ENCODE peak calls at places on chromosomes 13 and 19, in seven cellular contexts. N is CD8-positive, alpha-beta memory T cell; H is left lung; E is thyroid gland; S is transverse colon; V is Karpas-422; X is A673. A is an unnamed sample. For H3K36me3 and H3K4me1, the result is how much of the 10 kb centered on the place peaks cover.

GRCh38 chr19:49145485-49146407 is 9.4 kb downstream of the HRC start:
- DNase-seq in N (peak), H (peak), E (peak), S (peak), V (peak), X (peak), A (peak)

GRCh38 chr13:101767096-101767495 is 314.6 kb downstream of the ITGBL1 start:
- DNase-seq in N (no peak), H (no peak), E (no peak), S (no peak), V (no peak), X (no peak), A (no peak)

GRCh38 chr13:21675095-21676007 is 4.5 kb downstream of the FGF9 start:
- DNase-seq in N (peak), H (peak), E (peak), S (peak), V (peak), X (peak), A (peak)

GRCh38 chr13:63190219-63190618 is 1774.6 kb upstream of the PCDH20 start:
- DNase-seq in N (no peak), H (no peak), E (no peak), S (no peak), V (no peak), X (no peak), A (no peak)

GRCh38 chr19:33156354-33156753 is 24.4 kb downstream of the WDR88 start:
- DNase-seq in N (no peak), H (no peak), E (no peak), S (no peak), V (no peak), X (no peak), A (no peak)

GRCh38 chr13:44899967-44900366 is 89.3 kb downstream of the NUFIP1 start:
- DNase-seq in N (no peak), H (no peak), E (no peak), S (no peak), V (no peak), X (peak), A (no peak)

GRCh38 chr13:44342741-44343140 is 30.9 kb upstream of the SERP2 start:
- DNase-seq in N (no peak), H (no peak), E (no peak), S (no peak), V (no peak), X (no peak), A (no peak)

GRCh38 chr19:6020166-6020967 is 42.4 kb upstream of the RANBP3 start:
- DNase-seq in N (no peak), H (peak), E (no peak), S (no peak), V (no peak), X (no peak), A (no peak)

GRCh38 chr13:38398810-38399493 is 49.3 kb downstream of the UFM1 start:
- DNase-seq in N (no peak), H (no peak), E (no peak), S (no peak), V (no peak), X (peak), A (no peak)

GRCh38 chr13:49996951-49997895 is at the start of gene TRIM13:
- DNase-seq in N (peak), H (peak), E (peak), S (peak), V (peak), X (peak), A (peak)

GRCh38 chr13:46154136-46154854 is 27.7 kb downstream of the LCP1 start:
- DNase-seq in N (no peak), H (no peak), E (no peak), S (no peak), V (no peak), X (no peak), A (no peak)
- H3K36me3 ChIP-seq in N (half or more), H (under half), E (under half), S (under half), V (half or more), X (under half), A (half or more)

DNA sequence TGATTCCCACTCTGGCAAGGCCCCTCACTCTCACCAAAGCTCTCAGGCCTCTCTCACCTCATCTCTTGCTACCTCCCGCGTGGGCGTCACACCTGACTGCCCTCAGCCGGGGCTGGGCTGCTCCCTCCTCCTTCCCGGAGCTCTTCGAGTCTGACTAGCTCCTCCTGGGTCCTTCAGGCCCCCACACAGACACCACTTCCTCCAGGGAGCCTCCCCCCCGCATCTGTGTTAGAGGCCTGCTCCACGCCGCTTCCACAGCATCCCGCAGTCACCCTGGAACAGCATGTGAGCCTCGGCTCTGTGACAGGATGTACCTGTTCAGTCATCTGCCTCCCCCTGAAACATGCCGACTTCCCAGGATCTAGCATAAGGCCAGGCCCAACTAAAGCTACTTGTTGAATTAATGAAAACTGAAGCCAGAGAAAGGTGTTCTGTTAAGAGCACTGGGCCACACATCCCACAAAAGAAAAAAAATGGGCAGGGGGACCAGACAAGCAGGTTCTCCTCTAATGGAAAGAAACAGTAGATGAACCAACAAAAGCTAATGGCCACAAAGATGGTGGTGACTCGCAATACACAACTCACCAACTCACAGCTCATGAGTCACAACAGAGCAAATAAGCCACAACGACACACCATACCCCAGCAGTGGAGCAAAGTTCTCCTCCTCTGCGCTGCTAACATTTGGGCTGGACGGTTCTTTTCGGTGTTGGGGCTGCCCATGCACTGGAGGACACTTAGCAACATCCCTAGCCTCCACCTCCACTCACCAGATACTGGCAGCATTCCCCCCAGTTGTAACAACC is 3.0 kb downstream of the PPP6R1 start:
- DNase-seq in N (peak), H (no peak), E (peak), S (peak), V (peak), X (no peak), A (peak)
- H3K4me1 ChIP-seq in N (half or more), H (half or more), E (half or more), S (half or more), V (half or more), X (under half), A (half or more)

DNA sequence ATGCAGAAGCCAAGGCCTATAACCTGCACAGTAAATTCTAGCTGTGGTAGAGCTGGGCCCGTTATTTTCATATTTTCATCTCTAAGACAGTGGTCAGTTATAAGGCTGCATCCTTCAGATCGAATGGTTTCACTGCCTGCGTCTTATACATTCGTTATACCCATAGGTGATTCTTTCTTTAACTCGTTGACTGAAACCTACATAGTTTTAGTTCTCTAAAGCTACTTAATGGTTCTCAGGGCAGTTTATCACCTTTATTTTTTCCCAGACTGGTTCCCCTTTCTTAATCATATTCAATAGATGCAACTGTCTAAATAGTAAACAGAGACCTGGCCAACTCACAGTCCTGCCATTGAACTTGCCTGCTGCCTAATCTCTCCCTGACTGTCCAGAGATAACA is 615.3 kb upstream of the SLITRK1 start:
- DNase-seq in N (no peak), H (no peak), E (no peak), S (no peak), V (no peak), X (no peak), A (no peak)
- H3K27ac ChIP-seq in N (no peak), H (no peak), E (no peak), S (no peak), V (no peak), X (no peak), A (no peak)

GRCh38 chr13:58906329-58907007 is 1257.3 kb downstream of the DIAPH3 start:
- DNase-seq in N (no peak), H (no peak), E (no peak), S (no peak), V (no peak), X (no peak), A (no peak)

GRCh38 chr13:58907347-58907746 is 1256.4 kb downstream of the DIAPH3 start:
- DNase-seq in N (no peak), H (no peak), E (no peak), S (no peak), V (no peak), X (no peak), A (no peak)

GRCh38 chr13:58908019-58908679 is 1255.6 kb downstream of the DIAPH3 start:
- DNase-seq in N (no peak), H (no peak), E (no peak), S (no peak), V (no peak), X (no peak), A (no peak)
- H3K36me3 ChIP-seq in N (under half), H (under half), E (under half), S (under half), V (under half), X (under half), A (under half)

GRCh38 chr19:7672522-7672921 is 3.7 kb downstream of the RETN start:
- DNase-seq in N (no peak), H (no peak), E (no peak), S (no peak), V (no peak), X (no peak), A (no peak)

GRCh38 chr19:7670150-7670784 is 1.4 kb downstream of the RETN start:
- DNase-seq in N (no peak), H (peak), E (no peak), S (no peak), V (no peak), X (peak), A (peak)

GRCh38 chr19:7670790-7671189 is 1.9 kb downstream of the RETN start:
- DNase-seq in N (no peak), H (no peak), E (no peak), S (no peak), V (no peak), X (no peak), A (no peak)

GRCh38 chr19:7668842-7669241 is at the start of gene RETN:
- DNase-seq in N (no peak), H (no peak), E (no peak), S (no peak), V (no peak), X (no peak), A (no peak)

GRCh38 chr19:7669641-7670040 is 792 bp downstream of the RETN start:
- DNase-seq in N (no peak), H (no peak), E (no peak), S (no peak), V (no peak), X (no peak), A (no peak)
- H3K4me1 ChIP-seq in N (under half), H (under half), E (under half), S (under half), V (under half), X (under half), A (under half)

DNA sequence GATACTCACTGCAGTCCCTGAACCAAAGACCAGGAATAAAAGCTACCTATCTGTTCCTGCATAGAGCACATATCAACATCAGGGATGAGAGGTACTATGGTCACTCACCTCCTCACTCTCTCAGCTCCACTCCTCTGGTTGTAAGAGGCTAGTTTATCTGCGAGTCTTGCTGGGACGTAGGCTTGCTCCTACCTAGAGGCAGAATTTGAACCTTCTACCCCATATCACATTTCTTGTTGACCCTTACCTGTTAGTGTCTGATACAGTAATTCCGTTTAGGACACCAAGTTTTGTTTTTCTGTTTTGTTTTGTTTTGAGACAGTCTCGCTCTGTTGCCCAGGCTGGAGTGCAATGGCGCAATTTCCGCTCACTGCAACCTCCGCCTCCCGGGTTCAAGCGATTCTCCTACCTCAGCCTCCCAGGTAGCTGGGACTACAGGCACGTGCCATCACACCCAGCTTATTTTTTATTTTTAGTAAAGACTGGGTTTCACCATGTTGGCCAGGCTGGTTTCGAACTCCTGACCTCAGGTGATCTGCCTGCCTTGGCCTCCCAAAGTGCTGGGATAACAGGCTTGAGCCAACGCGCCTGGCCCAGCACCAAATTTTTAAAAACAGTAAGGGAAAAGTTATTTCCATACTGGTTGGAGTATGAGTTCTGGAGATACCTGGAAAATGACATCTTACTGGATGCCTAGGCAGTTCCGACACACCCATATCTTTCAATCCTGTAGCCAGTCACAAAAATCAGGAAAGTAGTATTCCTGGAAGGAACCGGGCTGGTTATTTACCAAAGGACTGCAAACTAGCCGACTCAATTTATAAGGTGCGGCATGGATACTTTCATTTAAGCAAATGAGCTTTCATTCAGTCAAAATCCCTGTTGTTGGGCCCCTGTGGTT is 800 bp downstream of the EPSTI1 start:
- DNase-seq in N (no peak), H (no peak), E (no peak), S (no peak), V (no peak), X (no peak), A (no peak)
- H3K27ac ChIP-seq in N (peak), H (peak), E (peak), S (peak), V (peak), X (no peak), A (peak)

GRCh38 chr19:46693760-46694159 is 23.2 kb downstream of the PRKD2 start:
- DNase-seq in N (no peak), H (no peak), E (no peak), S (no peak), V (no peak), X (no peak), A (no peak)
- H3K36me3 ChIP-seq in N (half or more), H (under half), E (half or more), S (half or more), V (half or more), X (half or more), A (half or more)